ENCODE peak calls at places on chromosomes 13 and 19, in five cellular contexts. P is IMR-90, V is neuronal stem cell, E is H9, M is H1. J is an unnamed sample.
A peak's percentile ranks its signal among the peaks of the same experiment; 100 is the strongest.

GRCh38 chr13:24651718-24652345 is 28.4 kb upstream of the ATP12A start:
- DNase-seq in P (no peak), V (no peak), E (no peak), M (no peak), J (no peak)

GRCh38 chr13:34682406-34682805 is 259.7 kb upstream of the NBEA start:
- DNase-seq in P (no peak), V (no peak), E (no peak), M (no peak), J (no peak)

GRCh38 chr13:94481966-94482365 is 2.5 kb upstream of the DCT start:
- DNase-seq in P (peak; percentile 66), V (no peak), E (no peak), M (no peak), J (no peak)

GRCh38 chr13:73870036-73870741 is 264.0 kb downstream of the KLF12 start:
- DNase-seq in P (peak; percentile 42), V (no peak), E (no peak), M (no peak), J (no peak)

GRCh38 chr19:7830272-7830771 is 304 bp downstream of the EVI5L start:
- DNase-seq in P (no peak), V (no peak), E (no peak), M (no peak), J (no peak)

GRCh38 chr13:60788156-60788829 is 391.3 kb downstream of the TDRD3 start:
- DNase-seq in P (no peak), V (no peak), E (no peak), M (no peak), J (peak; percentile 6)

GRCh38 chr19:1291761-1292418 is 6.2 kb downstream of the EFNA2 start:
- DNase-seq in P (no peak), V (no peak), E (no peak), M (no peak), J (no peak)

GRCh38 chr13:69755101-69755500 is 352.5 kb upstream of the ATXN8OS start:
- DNase-seq in P (no peak), V (no peak), E (no peak), M (no peak), J (no peak)

GRCh38 chr13:35855531-35856019 is 275.6 kb downstream of the DCLK1 start:
- DNase-seq in P (no peak), V (peak; percentile 8), E (peak; percentile 97), M (peak; percentile 66), J (peak; percentile 99)

GRCh38 chr19:56134655-56134922 is 6.5 kb upstream of the ZNF444 start:
- DNase-seq in P (no peak), V (no peak), E (no peak), M (no peak), J (no peak)

GRCh38 chr13:36979361-36980040 is 19.6 kb downstream of the ALG5 start:
- DNase-seq in P (peak; percentile 82), V (no peak), E (no peak), M (no peak), J (no peak)

GRCh38 chr13:23516190-23516589 is 54.0 kb upstream of the TNFRSF19 start:
- DNase-seq in P (no peak), V (no peak), E (no peak), M (no peak), J (peak; percentile 91)

GRCh38 chr19:44723952-44724319 is 24.6 kb upstream of the BCL3 start:
- DNase-seq in P (peak; percentile 73), V (peak; percentile 70), E (peak; percentile 89), M (peak; percentile 93), J (peak; percentile 85)

GRCh38 chr13:73338389-73338788 is 279.6 kb downstream of the KLF5 start:
- DNase-seq in P (no peak), V (no peak), E (no peak), M (no peak), J (no peak)

GRCh38 chr19:29622191-29623070 is 16.3 kb downstream of the POP4 start:
- DNase-seq in P (no peak), V (no peak), E (peak; percentile 62), M (no peak), J (peak; percentile 80)

GRCh38 chr13:78147905-78148304 is 229.3 kb upstream of the EDNRB start:
- DNase-seq in P (peak; percentile 84), V (no peak), E (no peak), M (no peak), J (peak; percentile 88)

GRCh38 chr13:111548301-111548700 is 227.9 kb downstream of the TEX29 start:
- DNase-seq in P (no peak), V (no peak), E (no peak), M (no peak), J (no peak)

GRCh38 chr13:32581177-32581786 is 5.0 kb upstream of the PDS5B start:
- DNase-seq in P (peak; percentile 47), V (no peak), E (no peak), M (no peak), J (no peak)

GRCh38 chr19:9139609-9140158 is 513 bp upstream of the ZNF317 start:
- DNase-seq in P (no peak), V (no peak), E (no peak), M (no peak), J (no peak)

GRCh38 chr19:9144920-9145319 is 4.7 kb downstream of the ZNF317 start:
- DNase-seq in P (no peak), V (no peak), E (no peak), M (no peak), J (peak; percentile 23)

DNA sequence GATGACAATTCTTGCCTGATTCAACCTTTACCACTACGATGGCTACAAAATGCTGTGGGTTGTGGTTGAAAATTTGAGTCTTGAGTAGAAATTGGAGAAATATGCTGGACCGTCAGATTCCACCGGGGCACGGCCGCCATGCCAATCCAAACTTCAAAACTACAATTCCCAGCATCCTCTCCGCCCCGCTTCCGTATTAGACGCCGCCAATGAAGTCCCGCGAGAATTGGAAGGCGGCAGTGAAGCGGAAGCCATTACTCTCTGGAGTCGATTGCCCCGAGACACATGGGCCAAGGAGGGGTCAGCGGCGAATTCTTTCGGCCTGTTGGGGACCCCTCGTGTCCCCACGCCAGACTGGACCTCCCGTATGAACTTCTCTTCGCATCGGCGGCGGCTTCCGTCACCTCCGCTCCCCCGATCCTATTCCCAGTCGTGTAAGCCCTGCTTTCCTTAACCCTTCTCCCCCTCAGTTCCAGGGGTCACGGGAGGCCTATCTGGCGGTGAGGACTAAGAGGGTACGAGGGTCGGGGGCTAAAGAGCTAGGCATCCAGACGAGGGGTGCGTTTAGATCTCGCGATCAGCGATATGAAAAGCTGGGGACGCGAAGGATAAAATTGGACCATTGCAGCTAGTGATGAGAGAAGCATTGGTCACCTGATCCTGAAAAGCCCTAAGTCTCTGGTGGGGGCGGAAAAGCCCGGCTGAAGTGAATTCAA is at the start of gene ZNF317:
- DNase-seq in P (peak; percentile 88), V (peak; percentile 93), E (peak; percentile 91), M (peak; percentile 84), J (peak; percentile 96)
- H3K23ac ChIP-seq in P (peak within 1 kb of the TSS; percentile 61), V (no peak within 1 kb of the TSS), E (no peak within 1 kb of the TSS), M (no peak within 1 kb of the TSS), J (no peak within 1 kb of the TSS)

DNA sequence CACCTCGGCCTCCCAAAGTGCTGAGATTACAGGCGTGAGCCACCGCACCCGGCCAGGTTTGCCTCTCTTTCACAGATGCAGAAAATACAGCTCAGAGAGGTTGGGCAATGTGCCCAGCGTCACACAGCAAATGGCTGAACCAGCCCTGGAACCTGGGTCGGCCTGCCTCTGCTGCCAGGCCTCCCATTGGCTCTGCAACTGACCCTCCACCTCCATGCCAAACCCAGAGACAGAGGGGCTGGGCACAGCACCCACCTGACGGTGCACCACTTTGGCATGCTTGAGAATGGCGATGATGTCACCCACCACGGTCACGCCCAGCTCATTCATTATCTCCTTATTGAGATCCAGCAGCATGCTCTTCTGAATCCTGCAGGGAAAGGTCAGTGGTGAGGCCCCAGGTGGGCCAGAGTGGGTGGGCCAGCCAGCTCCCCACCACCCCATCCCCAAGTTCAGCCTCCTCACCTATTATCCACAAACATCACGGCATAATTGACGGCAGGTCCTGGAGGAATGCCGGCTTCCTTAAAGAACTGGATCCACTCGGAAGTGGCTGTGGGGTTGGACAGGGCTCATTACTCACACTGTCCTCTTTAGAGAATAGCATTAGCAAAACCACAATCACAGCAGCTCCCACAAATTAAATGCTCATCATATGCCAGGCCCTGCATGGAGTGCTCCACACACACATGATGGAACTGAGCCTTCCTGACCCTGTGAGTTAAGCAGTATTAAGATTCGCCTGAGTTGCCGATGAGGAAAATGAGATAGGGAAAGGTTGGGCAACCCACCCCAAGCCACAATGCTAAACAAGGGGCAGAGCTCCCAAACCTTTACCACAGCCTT is 12.1 kb downstream of the C19orf47 start:
- DNase-seq in P (no peak), V (no peak), E (no peak), M (no peak), J (no peak)
- H3K23ac ChIP-seq in P (no peak overlapping the region), V (no peak overlapping the region), E (no peak overlapping the region), M (no peak overlapping the region), J (no peak overlapping the region)

GRCh38 chr13:98466634-98467236 is 110.2 kb downstream of the STK24 start:
- DNase-seq in P (peak; percentile 55), V (no peak), E (peak; percentile 77), M (peak; percentile 94), J (peak; percentile 77)

GRCh38 chr13:98468929-98469328 is 108.0 kb downstream of the STK24 start:
- DNase-seq in P (no peak), V (no peak), E (no peak), M (no peak), J (no peak)

GRCh38 chr13:98470920-98471319 is 106.0 kb downstream of the STK24 start:
- DNase-seq in P (no peak), V (no peak), E (no peak), M (no peak), J (no peak)

GRCh38 chr13:98467263-98467985 is 109.5 kb downstream of the STK24 start:
- DNase-seq in P (no peak), V (no peak), E (no peak), M (no peak), J (no peak)

GRCh38 chr13:98468352-98468751 is 108.6 kb downstream of the STK24 start:
- DNase-seq in P (no peak), V (no peak), E (no peak), M (no peak), J (no peak)
- H3K23ac ChIP-seq in P (no peak overlapping the region), V (no peak overlapping the region), E (no peak overlapping the region), M (no peak overlapping the region), J (no peak overlapping the region)

GRCh38 chr13:19581675-19582074 is 20.3 kb upstream of the TPTE2 start:
- DNase-seq in P (no peak), V (no peak), E (no peak), M (no peak), J (no peak)
- H3K23ac ChIP-seq in P (no peak overlapping the region), V (no peak overlapping the region), E (no peak overlapping the region), M (no peak overlapping the region), J (no peak overlapping the region)

DNA sequence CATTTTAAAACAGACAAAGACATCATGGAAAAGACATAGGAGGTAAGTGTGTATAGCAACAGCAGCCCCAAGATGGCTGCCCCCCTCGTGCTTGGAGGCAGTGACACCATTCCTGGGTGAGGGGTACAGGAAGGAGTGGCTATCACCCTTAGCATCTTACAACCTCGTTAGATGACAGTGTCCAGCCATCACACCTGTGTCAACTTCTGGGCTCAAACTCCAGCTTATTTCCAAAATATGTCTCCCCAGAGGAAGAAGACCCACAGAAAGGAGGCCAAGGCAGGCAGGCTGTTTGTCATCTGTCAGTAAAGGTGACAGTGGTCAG is 27.5 kb downstream of the EPS15L1 start:
- DNase-seq in P (no peak), V (no peak), E (no peak), M (no peak), J (no peak)
- H3K23ac ChIP-seq in P (no peak overlapping the region), V (no peak overlapping the region), E (no peak overlapping the region), M (no peak overlapping the region), J (no peak overlapping the region)

J was measured in mesendoderm.